ENCODE peak calls at places on chromosomes 4 and X, in ten cellular contexts. V, U, C, P, L, M, S, T, J and H are unnamed samples.

GRCh38 chrX:2631743-2632532 is 59.2 kb upstream of the CD99 start:
- DNase-seq in V (no peak), U (no peak), C (no peak), P (no peak), L (no peak), M (no peak), S (no peak), T (no peak), J (no peak), H (no peak)

GRCh38 chr4:2850966-2851782 is 7.5 kb downstream of the ADD1 start:
- DNase-seq in V (no peak), U (no peak), C (no peak), P (no peak), L (no peak), M (no peak), S (no peak), T (no peak), J (no peak), H (no peak)

GRCh38 chrX:53356186-53356585 is 66.3 kb downstream of the SMC1A start:
- DNase-seq in V (no peak), U (no peak), C (no peak), P (no peak), L (peak; percentile 5), M (no peak), S (peak; percentile 14), T (peak; percentile 30), J (no peak), H (no peak)

GRCh38 chr4:76307670-76308014 is 1.1 kb downstream of the STBD1 start:
- DNase-seq in V (peak; percentile 26), U (no peak), C (no peak), P (no peak), L (peak; percentile 8), M (no peak), S (no peak), T (peak; percentile 4), J (peak; percentile 54), H (no peak)

GRCh38 chr4:5967783-5968182 is 50.4 kb downstream of the C4orf50 start:
- DNase-seq in V (no peak), U (no peak), C (no peak), P (no peak), L (no peak), M (no peak), S (no peak), T (no peak), J (no peak), H (no peak)

GRCh38 chr4:109969087-109969486 is 56.4 kb downstream of the EGF start:
- DNase-seq in V (no peak), U (no peak), C (no peak), P (no peak), L (no peak), M (no peak), S (no peak), T (no peak), J (no peak), H (no peak)

GRCh38 chr4:138961687-138962086 is 53.9 kb upstream of the NOCT start:
- DNase-seq in V (no peak), U (no peak), C (no peak), P (no peak), L (no peak), M (no peak), S (no peak), T (no peak), J (no peak), H (no peak)

GRCh38 chr4:77076889-77077635 is 1.3 kb upstream of the CCNI start:
- DNase-seq in V (no peak), U (no peak), C (no peak), P (no peak), L (no peak), M (no peak), S (no peak), T (no peak), J (no peak), H (peak; percentile 25)

GRCh38 chr4:120683902-120684540 is 238.5 kb downstream of the PRDM5 start:
- DNase-seq in V (no peak), U (no peak), C (no peak), P (no peak), L (no peak), M (no peak), S (no peak), T (peak; percentile 5), J (no peak), H (no peak)